ENCODE peak calls at places on chromosome X, in six cellular contexts. G is choroid plexus epithelial cell, W is right atrium auricular region, Z is upper lobe of left lung, R is epithelial cell of esophagus, O is GM12878. N is an unnamed sample.

GRCh38 chrX:113747274-113747973 is 836.5 kb upstream of the HTR2C start:
- DNase-seq in G (no peak), W (no peak), Z (no peak), R (no peak), O (no peak), N (no peak)

GRCh38 chrX:21655901-21656586 is 2.1 kb downstream of the KLHL34 start:
- DNase-seq in G (no peak), W (no peak), Z (no peak), R (no peak), O (no peak), N (no peak)

GRCh38 chrX:12825801-12826200 is 34.6 kb downstream of the PRPS2 start:
- DNase-seq in G (peak), W (no peak), Z (no peak), R (no peak), O (no peak), N (no peak)

GRCh38 chrX:16061296-16061695 is 62.1 kb upstream of the GRPR start:
- DNase-seq in G (no peak), W (no peak), Z (no peak), R (no peak), O (no peak), N (no peak)

GRCh38 chrX:46770817-46771163 is 11.9 kb upstream of the SLC9A7 start:
- DNase-seq in G (peak), W (no peak), Z (no peak), R (peak), O (no peak), N (peak)

GRCh38 chrX:86047174-86047991 is at the start of gene CHM:
- DNase-seq in G (peak), W (peak), Z (peak), R (peak), O (peak), N (peak)

GRCh38 chrX:20204354-20204753 is 62.4 kb downstream of the RPS6KA3 start:
- DNase-seq in G (no peak), W (no peak), Z (no peak), R (no peak), O (no peak), N (no peak)

GRCh38 chrX:56762707-56763555 is 33.9 kb downstream of the NBDY start:
- DNase-seq in G (no peak), W (no peak), Z (peak), R (no peak), O (no peak), N (no peak)

GRCh38 chrX:53476371-53476770 is 42.2 kb upstream of the HSD17B10 start:
- DNase-seq in G (peak), W (no peak), Z (no peak), R (peak), O (no peak), N (no peak)

GRCh38 chrX:141405878-141406492 is 163.7 kb upstream of the SPANXC start:
- DNase-seq in G (peak), W (no peak), Z (no peak), R (peak), O (no peak), N (peak)

DNA sequence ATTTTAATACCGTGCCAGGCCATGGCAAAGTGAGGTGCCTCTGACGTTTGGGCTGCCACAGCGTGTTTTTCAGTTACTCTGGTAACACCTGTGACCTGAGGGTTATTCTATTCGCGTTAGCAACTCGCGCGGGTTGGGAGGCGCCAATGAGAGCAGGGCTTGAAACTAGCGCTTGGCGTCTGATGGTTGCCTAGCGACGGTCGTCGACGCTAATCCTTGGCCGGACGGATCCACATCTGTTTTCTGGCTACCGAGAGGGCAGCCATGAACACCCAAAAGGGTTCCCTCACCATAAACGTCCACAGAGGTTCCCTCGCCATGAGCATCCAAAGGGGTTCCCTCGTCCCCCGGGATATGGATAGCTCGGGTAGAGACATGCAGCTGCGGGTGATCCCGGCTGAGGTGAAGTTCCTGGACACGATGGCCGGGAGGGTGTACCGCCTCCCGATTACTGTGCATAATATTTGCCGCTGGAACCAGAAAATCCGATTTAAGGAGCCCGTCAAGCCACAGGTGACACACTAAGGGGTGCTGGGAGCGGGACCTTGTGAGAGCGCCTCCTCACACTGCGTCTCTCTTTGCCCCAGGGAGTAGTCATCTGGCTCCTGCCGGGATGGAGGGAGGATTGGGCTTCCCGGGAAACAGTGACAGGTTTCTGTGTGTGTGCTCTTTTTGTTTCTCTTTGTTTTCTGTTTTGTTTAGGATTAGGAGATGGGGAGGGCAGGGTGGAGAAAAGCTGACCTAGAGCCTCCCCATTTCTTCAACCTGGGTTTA is at the start of gene CFAP47:
- DNase-seq in G (peak), W (no peak), Z (peak), R (peak), O (no peak), N (no peak)
- H3K4me3 ChIP-seq in G (no peak), W (peak), Z (peak), R (peak), O (no peak), N (no peak)

GRCh38 chrX:132648870-132649269 is 160.0 kb upstream of the MBNL3 start:
- DNase-seq in G (no peak), W (no peak), Z (no peak), R (no peak), O (no peak), N (no peak)

GRCh38 chrX:132652871-132653270 is 164.0 kb upstream of the MBNL3 start:
- DNase-seq in G (no peak), W (no peak), Z (no peak), R (no peak), O (no peak), N (peak)

DNA sequence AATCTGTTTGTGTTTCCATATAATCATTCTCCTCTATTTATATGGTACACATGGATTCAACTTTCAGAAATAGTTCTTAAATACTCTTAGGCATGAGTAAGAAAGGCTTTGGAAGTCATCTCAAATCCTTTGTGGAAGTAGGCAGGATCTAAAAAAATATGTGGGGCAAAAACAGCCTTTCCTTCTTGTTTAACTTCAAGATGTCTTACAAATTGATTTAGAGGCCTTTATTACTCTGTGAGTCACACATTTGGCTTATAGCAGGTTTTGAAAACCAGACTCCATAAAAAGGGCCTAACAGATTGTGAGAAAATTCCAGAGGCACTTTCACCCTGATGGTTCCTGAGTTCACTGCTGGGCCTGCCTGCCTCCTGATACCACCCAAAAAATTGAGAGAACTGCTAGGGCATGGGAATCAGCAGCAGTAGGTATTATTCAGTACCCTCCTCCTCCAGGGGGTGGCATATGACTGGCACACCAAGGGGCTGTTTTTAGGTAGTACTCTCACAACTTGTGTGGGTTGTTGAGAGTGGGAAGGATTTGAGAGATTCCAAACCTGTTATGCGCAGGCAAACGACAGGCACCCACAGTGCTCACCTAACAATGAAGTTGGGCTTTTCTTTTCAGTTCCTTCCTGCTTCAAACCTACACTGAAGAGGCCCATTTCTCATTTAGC is 162.7 kb upstream of the MBNL3 start:
- DNase-seq in G (no peak), W (no peak), Z (no peak), R (no peak), O (no peak), N (peak)
- TF ChIP-seq CTCF in G (no peak), W (peak), Z (no peak), R (peak), O (peak), N (no peak)

GRCh38 chrX:134237363-134237702 is 351 bp downstream of the CCDC160 start:
- DNase-seq in G (no peak), W (no peak), Z (no peak), R (no peak), O (no peak), N (no peak)

GRCh38 chrX:134240209-134240608 is 3.2 kb downstream of the CCDC160 start:
- DNase-seq in G (no peak), W (no peak), Z (no peak), R (no peak), O (no peak), N (no peak)

GRCh38 chrX:134236690-134237362 is at the start of gene CCDC160:
- DNase-seq in G (peak), W (no peak), Z (peak), R (peak), O (no peak), N (peak)

GRCh38 chrX:134241960-134242619 is 5.1 kb downstream of the CCDC160 start:
- DNase-seq in G (peak), W (no peak), Z (no peak), R (no peak), O (no peak), N (no peak)

GRCh38 chrX:134239016-134239415 is 2.0 kb downstream of the CCDC160 start:
- DNase-seq in G (no peak), W (no peak), Z (no peak), R (no peak), O (no peak), N (no peak)
- H3K4me3 ChIP-seq in G (no peak), W (no peak), Z (no peak), R (no peak), O (no peak), N (no peak)

DNA sequence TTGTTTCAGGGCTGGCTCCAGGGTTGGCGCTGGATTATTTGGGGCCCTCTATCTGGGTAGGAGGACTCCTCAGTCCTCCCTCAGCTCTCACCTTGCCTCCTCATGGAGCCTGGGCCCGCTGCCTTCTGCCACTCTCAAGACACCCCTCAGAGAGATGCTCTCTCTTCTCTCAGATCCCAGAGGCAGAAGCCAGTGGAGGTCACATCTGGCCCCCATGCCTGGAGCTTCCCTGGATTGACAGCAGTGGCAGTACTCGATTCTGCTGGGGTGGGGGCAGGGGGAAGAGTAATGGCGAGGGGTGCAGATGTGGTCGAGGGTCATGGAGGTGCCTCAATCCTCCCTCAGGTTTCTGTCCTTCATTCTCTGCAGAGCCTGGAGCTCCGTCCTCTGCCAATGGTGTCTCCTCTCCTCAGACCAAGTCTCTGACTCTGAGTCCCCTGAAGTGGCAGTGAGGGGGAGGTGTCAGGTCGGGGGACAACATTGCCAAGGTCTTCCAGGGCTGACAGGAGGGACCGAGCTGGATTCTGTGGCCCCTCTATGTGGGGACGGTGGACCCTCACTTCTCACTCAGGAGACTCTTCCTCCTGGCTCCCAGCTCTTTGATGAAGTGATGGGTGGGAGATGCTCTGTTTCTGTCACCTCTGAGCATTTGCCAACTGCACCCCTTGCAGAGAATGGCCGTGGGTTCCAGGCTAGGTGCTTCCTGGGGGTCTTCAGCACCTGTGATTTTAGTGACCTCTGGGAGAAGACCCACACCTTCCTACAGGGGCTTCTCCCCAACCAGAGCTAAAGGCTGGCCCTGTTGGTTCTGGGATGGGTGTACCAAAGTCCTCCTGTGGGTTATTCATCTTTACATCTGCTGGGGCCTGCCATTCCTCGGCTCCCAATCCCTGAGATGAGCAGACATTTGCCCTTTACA is 10.9 kb upstream of the HSFX1 start:
- DNase-seq in G (no peak), W (peak), Z (no peak), R (no peak), O (no peak), N (no peak)
- TF ChIP-seq CTCF in G (no peak), W (no peak), Z (no peak), R (no peak), O (no peak), N (no peak)

DNA sequence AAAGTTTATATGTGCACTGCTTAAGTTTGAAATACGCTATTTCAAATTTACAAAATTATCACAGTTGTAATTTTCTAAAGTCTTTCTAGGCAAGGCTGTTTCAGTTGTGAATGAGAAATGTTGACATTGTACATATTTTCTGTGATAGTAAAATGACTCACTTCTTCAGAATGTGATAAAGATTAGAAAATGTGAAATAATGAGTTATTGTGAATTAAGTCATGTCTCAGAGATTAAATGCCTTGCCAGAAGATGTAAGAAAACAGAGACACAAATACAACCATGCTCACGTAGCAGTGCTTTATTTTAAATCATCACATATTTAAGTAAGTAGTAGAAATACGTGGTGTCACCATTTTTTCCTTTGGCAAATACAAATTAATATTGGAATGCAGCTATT is 770 bp downstream of the CLCN4 start:
- DNase-seq in G (peak), W (no peak), Z (no peak), R (peak), O (no peak), N (peak)
- H3K4me3 ChIP-seq in G (peak), W (peak), Z (peak), R (no peak), O (no peak), N (peak)

N was measured in fibroblast of villous mesenchyme.